ENCODE peak calls at places on chromosomes 11 and 22, in eight cellular contexts. One of them, this sample, is unnamed. For H3K4me1, the result is how much of the 10 kb centered on the place peaks cover.

GRCh38 chr11:120060512-120060911 is 77.4 kb downstream of the TRIM29 start:
- DNase-seq in aorta: no peak
- DNase-seq in colonic mucosa: no peak
- DNase-seq in neuronal stem cell: no peak
- DNase-seq in OCI-LY7: no peak
- DNase-seq in IMR-90: no peak
- DNase-seq in mesendoderm: no peak
- DNase-seq in CD8-positive, alpha-beta T cell: no peak
- DNase-seq in this sample: no peak

GRCh38 chr11:125166347-125166841 is 1.8 kb downstream of the PKNOX2 start:
- DNase-seq in CD8-positive, alpha-beta T cell: no peak
- DNase-seq in aorta: no peak
- DNase-seq in mesendoderm: peak
- DNase-seq in colonic mucosa: no peak
- DNase-seq in IMR-90: no peak
- DNase-seq in OCI-LY7: no peak
- DNase-seq in neuronal stem cell: peak
- DNase-seq in this sample: no peak

GRCh38 chr11:67691149-67691548 is 16.7 kb upstream of the ALDH3B2 start:
- DNase-seq in CD8-positive, alpha-beta T cell: no peak
- DNase-seq in neuronal stem cell: no peak
- DNase-seq in aorta: no peak
- DNase-seq in colonic mucosa: no peak
- DNase-seq in IMR-90: no peak
- DNase-seq in OCI-LY7: peak
- DNase-seq in mesendoderm: peak
- DNase-seq in this sample: no peak

GRCh38 chr11:59802639-59803176 is 7.9 kb downstream of the MRPL16 start:
- DNase-seq in CD8-positive, alpha-beta T cell: peak
- DNase-seq in neuronal stem cell: peak
- DNase-seq in OCI-LY7: peak
- DNase-seq in aorta: no peak
- DNase-seq in mesendoderm: peak
- DNase-seq in IMR-90: peak
- DNase-seq in colonic mucosa: peak
- DNase-seq in this sample: no peak

GRCh38 chr11:27718853-27719574 is 18.8 kb upstream of the BDNF start:
- DNase-seq in IMR-90: peak
- DNase-seq in mesendoderm: peak
- DNase-seq in colonic mucosa: peak
- DNase-seq in CD8-positive, alpha-beta T cell: no peak
- DNase-seq in OCI-LY7: no peak
- DNase-seq in aorta: peak
- DNase-seq in neuronal stem cell: peak
- DNase-seq in this sample: no peak

GRCh38 chr11:60059052-60059451 is 2.6 kb downstream of the MS4A3 start:
- DNase-seq in aorta: no peak
- DNase-seq in CD8-positive, alpha-beta T cell: no peak
- DNase-seq in OCI-LY7: no peak
- DNase-seq in mesendoderm: no peak
- DNase-seq in colonic mucosa: no peak
- DNase-seq in neuronal stem cell: no peak
- DNase-seq in IMR-90: no peak
- DNase-seq in this sample: no peak

GRCh38 chr11:131807876-131808275 is 437.5 kb downstream of the NTM start:
- DNase-seq in mesendoderm: no peak
- DNase-seq in IMR-90: no peak
- DNase-seq in OCI-LY7: no peak
- DNase-seq in colonic mucosa: no peak
- DNase-seq in CD8-positive, alpha-beta T cell: no peak
- DNase-seq in aorta: no peak
- DNase-seq in neuronal stem cell: no peak
- DNase-seq in this sample: no peak

GRCh38 chr11:29449280-29450074 is 567.4 kb downstream of the KCNA4 start:
- DNase-seq in neuronal stem cell: no peak
- DNase-seq in aorta: no peak
- DNase-seq in colonic mucosa: no peak
- DNase-seq in CD8-positive, alpha-beta T cell: no peak
- DNase-seq in OCI-LY7: no peak
- DNase-seq in IMR-90: no peak
- DNase-seq in mesendoderm: no peak
- DNase-seq in this sample: no peak

GRCh38 chr11:23455291-23455864 is 595.1 kb upstream of the CCDC179 start:
- DNase-seq in colonic mucosa: no peak
- DNase-seq in mesendoderm: no peak
- DNase-seq in OCI-LY7: no peak
- DNase-seq in aorta: no peak
- DNase-seq in neuronal stem cell: no peak
- DNase-seq in IMR-90: no peak
- DNase-seq in CD8-positive, alpha-beta T cell: no peak
- DNase-seq in this sample: no peak

GRCh38 chr11:63020671-63021255 is 5.1 kb upstream of the SLC22A8 start:
- DNase-seq in aorta: no peak
- DNase-seq in mesendoderm: peak
- DNase-seq in colonic mucosa: peak
- DNase-seq in IMR-90: no peak
- DNase-seq in CD8-positive, alpha-beta T cell: no peak
- DNase-seq in neuronal stem cell: peak
- DNase-seq in OCI-LY7: no peak
- DNase-seq in this sample: no peak

GRCh38 chr11:94111660-94112059 is 17.0 kb upstream of the PANX1 start:
- DNase-seq in CD8-positive, alpha-beta T cell: no peak
- DNase-seq in mesendoderm: no peak
- DNase-seq in colonic mucosa: no peak
- DNase-seq in OCI-LY7: no peak
- DNase-seq in aorta: no peak
- DNase-seq in neuronal stem cell: no peak
- DNase-seq in IMR-90: no peak
- DNase-seq in this sample: no peak

GRCh38 chr11:109043318-109043717 is 378.4 kb downstream of the DDX10 start:
- DNase-seq in aorta: no peak
- DNase-seq in OCI-LY7: no peak
- DNase-seq in IMR-90: no peak
- DNase-seq in mesendoderm: no peak
- DNase-seq in CD8-positive, alpha-beta T cell: no peak
- DNase-seq in colonic mucosa: no peak
- DNase-seq in neuronal stem cell: no peak
- DNase-seq in this sample: no peak

GRCh38 chr22:33347002-33347401 is 288.8 kb upstream of the SYN3 start:
- DNase-seq in neuronal stem cell: no peak
- DNase-seq in aorta: no peak
- DNase-seq in CD8-positive, alpha-beta T cell: no peak
- DNase-seq in colonic mucosa: no peak
- DNase-seq in mesendoderm: no peak
- DNase-seq in OCI-LY7: no peak
- DNase-seq in IMR-90: no peak
- DNase-seq in this sample: no peak

GRCh38 chr22:50244420-50245213 is at the start of gene TUBGCP6:
- DNase-seq in aorta: peak
- DNase-seq in neuronal stem cell: peak
- DNase-seq in mesendoderm: peak
- DNase-seq in IMR-90: peak
- DNase-seq in colonic mucosa: peak
- DNase-seq in OCI-LY7: peak
- DNase-seq in CD8-positive, alpha-beta T cell: peak
- DNase-seq in this sample: peak

GRCh38 chr11:75261902-75262361 is 21.4 kb downstream of the TPBGL start:
- DNase-seq in mesendoderm: no peak
- DNase-seq in CD8-positive, alpha-beta T cell: no peak
- DNase-seq in OCI-LY7: no peak
- DNase-seq in IMR-90: no peak
- DNase-seq in colonic mucosa: no peak
- DNase-seq in neuronal stem cell: no peak
- DNase-seq in aorta: peak
- DNase-seq in this sample: no peak

GRCh38 chr22:26610072-26610958 is 7.5 kb downstream of the CRYBB1 start:
- DNase-seq in OCI-LY7: peak
- DNase-seq in mesendoderm: no peak
- DNase-seq in IMR-90: peak
- DNase-seq in neuronal stem cell: no peak
- DNase-seq in aorta: peak
- DNase-seq in colonic mucosa: peak
- DNase-seq in CD8-positive, alpha-beta T cell: no peak
- DNase-seq in this sample: no peak

GRCh38 chr11:93468286-93468685 is 74.9 kb downstream of the SMCO4 start:
- DNase-seq in mesendoderm: no peak
- DNase-seq in aorta: no peak
- DNase-seq in colonic mucosa: no peak
- DNase-seq in IMR-90: no peak
- DNase-seq in CD8-positive, alpha-beta T cell: no peak
- DNase-seq in neuronal stem cell: no peak
- DNase-seq in OCI-LY7: no peak
- DNase-seq in this sample: no peak

GRCh38 chr22:26487996-26488395 is 4.3 kb downstream of the SRRD start:
- DNase-seq in neuronal stem cell: no peak
- DNase-seq in CD8-positive, alpha-beta T cell: no peak
- DNase-seq in colonic mucosa: no peak
- DNase-seq in mesendoderm: no peak
- DNase-seq in aorta: no peak
- DNase-seq in IMR-90: no peak
- DNase-seq in OCI-LY7: no peak
- DNase-seq in this sample: no peak

GRCh38 chr22:21445437-21446127 is 21.6 kb upstream of the TMEM191C start:
- DNase-seq in aorta: no peak
- DNase-seq in CD8-positive, alpha-beta T cell: no peak
- DNase-seq in neuronal stem cell: no peak
- DNase-seq in mesendoderm: no peak
- DNase-seq in colonic mucosa: no peak
- DNase-seq in OCI-LY7: no peak
- DNase-seq in IMR-90: no peak
- DNase-seq in this sample: peak

GRCh38 chr11:102240502-102240901 is 76.8 kb upstream of the BIRC3 start:
- DNase-seq in OCI-LY7: no peak
- DNase-seq in CD8-positive, alpha-beta T cell: no peak
- DNase-seq in IMR-90: peak
- DNase-seq in aorta: no peak
- DNase-seq in neuronal stem cell: no peak
- DNase-seq in mesendoderm: no peak
- DNase-seq in colonic mucosa: no peak
- DNase-seq in this sample: no peak

GRCh38 chr11:6604081-6604626 is 580 bp downstream of the ILK start:
- DNase-seq in neuronal stem cell: peak
- DNase-seq in OCI-LY7: peak
- DNase-seq in colonic mucosa: peak
- DNase-seq in aorta: peak
- DNase-seq in CD8-positive, alpha-beta T cell: peak
- DNase-seq in mesendoderm: peak
- DNase-seq in IMR-90: peak
- DNase-seq in this sample: no peak

GRCh38 chr11:65060913-65061408 is 2.6 kb upstream of the NAALADL1 start:
- DNase-seq in colonic mucosa: no peak
- DNase-seq in mesendoderm: peak
- DNase-seq in OCI-LY7: no peak
- DNase-seq in IMR-90: no peak
- DNase-seq in CD8-positive, alpha-beta T cell: no peak
- DNase-seq in neuronal stem cell: no peak
- DNase-seq in aorta: no peak
- DNase-seq in this sample: no peak
- H3K4me1 ChIP-seq in colonic mucosa: under half
- H3K4me1 ChIP-seq in mesendoderm: under half
- H3K4me1 ChIP-seq in OCI-LY7: under half
- H3K4me1 ChIP-seq in IMR-90: under half
- H3K4me1 ChIP-seq in CD8-positive, alpha-beta T cell: under half
- H3K4me1 ChIP-seq in neuronal stem cell: under half
- H3K4me1 ChIP-seq in aorta: under half
- H3K4me1 ChIP-seq in this sample: under half

GRCh38 chr22:36462475-36462790 is 19.0 kb downstream of the TXN2 start:
- DNase-seq in mesendoderm: no peak
- DNase-seq in OCI-LY7: no peak
- DNase-seq in aorta: no peak
- DNase-seq in neuronal stem cell: no peak
- DNase-seq in CD8-positive, alpha-beta T cell: no peak
- DNase-seq in IMR-90: no peak
- DNase-seq in colonic mucosa: no peak
- DNase-seq in this sample: no peak
- H3K4me1 ChIP-seq in mesendoderm: under half
- H3K4me1 ChIP-seq in OCI-LY7: under half
- H3K4me1 ChIP-seq in aorta: under half
- H3K4me1 ChIP-seq in neuronal stem cell: under half
- H3K4me1 ChIP-seq in CD8-positive, alpha-beta T cell: under half
- H3K4me1 ChIP-seq in IMR-90: under half
- H3K4me1 ChIP-seq in colonic mucosa: under half
- H3K4me1 ChIP-seq in this sample: half or more

GRCh38 chr11:128843198-128843766 is 23.8 kb downstream of the KCNJ1 start:
- DNase-seq in IMR-90: no peak
- DNase-seq in aorta: no peak
- DNase-seq in colonic mucosa: no peak
- DNase-seq in mesendoderm: no peak
- DNase-seq in neuronal stem cell: no peak
- DNase-seq in CD8-positive, alpha-beta T cell: no peak
- DNase-seq in OCI-LY7: no peak
- DNase-seq in this sample: no peak

GRCh38 chr11:128839081-128839480 is 28.0 kb downstream of the KCNJ1 start:
- DNase-seq in aorta: no peak
- DNase-seq in neuronal stem cell: no peak
- DNase-seq in IMR-90: no peak
- DNase-seq in OCI-LY7: no peak
- DNase-seq in colonic mucosa: no peak
- DNase-seq in CD8-positive, alpha-beta T cell: no peak
- DNase-seq in mesendoderm: no peak
- DNase-seq in this sample: no peak

GRCh38 chr11:128841461-128842072 is 25.5 kb downstream of the KCNJ1 start:
- DNase-seq in colonic mucosa: no peak
- DNase-seq in aorta: no peak
- DNase-seq in mesendoderm: no peak
- DNase-seq in IMR-90: no peak
- DNase-seq in CD8-positive, alpha-beta T cell: no peak
- DNase-seq in OCI-LY7: peak
- DNase-seq in neuronal stem cell: no peak
- DNase-seq in this sample: no peak

GRCh38 chr11:128840137-128840536 is 27.0 kb downstream of the KCNJ1 start:
- DNase-seq in IMR-90: no peak
- DNase-seq in aorta: no peak
- DNase-seq in mesendoderm: no peak
- DNase-seq in CD8-positive, alpha-beta T cell: no peak
- DNase-seq in neuronal stem cell: no peak
- DNase-seq in colonic mucosa: no peak
- DNase-seq in OCI-LY7: no peak
- DNase-seq in this sample: no peak

GRCh38 chr11:128840783-128841182 is 26.3 kb downstream of the KCNJ1 start:
- DNase-seq in mesendoderm: no peak
- DNase-seq in IMR-90: no peak
- DNase-seq in colonic mucosa: no peak
- DNase-seq in aorta: no peak
- DNase-seq in neuronal stem cell: no peak
- DNase-seq in OCI-LY7: no peak
- DNase-seq in CD8-positive, alpha-beta T cell: no peak
- DNase-seq in this sample: no peak
- H3K4me1 ChIP-seq in mesendoderm: under half
- H3K4me1 ChIP-seq in IMR-90: under half
- H3K4me1 ChIP-seq in colonic mucosa: under half
- H3K4me1 ChIP-seq in aorta: under half
- H3K4me1 ChIP-seq in neuronal stem cell: under half
- H3K4me1 ChIP-seq in OCI-LY7: half or more
- H3K4me1 ChIP-seq in CD8-positive, alpha-beta T cell: under half
- H3K4me1 ChIP-seq in this sample: under half

DNA sequence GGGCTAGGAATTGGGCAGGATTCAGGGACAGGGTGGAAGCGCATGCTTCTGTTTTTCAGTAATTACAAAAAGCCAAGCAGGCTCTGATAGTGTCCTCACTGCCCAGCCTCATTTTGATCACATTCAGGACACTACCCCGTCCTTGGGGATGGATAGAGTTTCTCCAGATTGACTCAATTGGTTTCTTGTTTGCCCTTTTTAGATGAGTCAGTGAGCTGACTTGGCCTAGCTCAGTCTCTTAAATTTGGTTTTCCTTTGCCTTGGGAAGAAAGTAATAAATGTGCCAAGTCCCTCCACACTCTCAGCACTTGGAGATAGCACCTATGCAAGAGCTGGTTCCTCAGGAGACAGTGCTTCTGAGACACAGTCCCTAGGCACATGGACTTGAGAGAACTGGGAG is 25.5 kb downstream of the DKK3 start:
- DNase-seq in colonic mucosa: no peak
- DNase-seq in IMR-90: peak
- DNase-seq in aorta: no peak
- DNase-seq in neuronal stem cell: no peak
- DNase-seq in mesendoderm: no peak
- DNase-seq in CD8-positive, alpha-beta T cell: no peak
- DNase-seq in OCI-LY7: no peak
- DNase-seq in this sample: no peak
- H3K4me1 ChIP-seq in colonic mucosa: under half
- H3K4me1 ChIP-seq in IMR-90: half or more
- H3K4me1 ChIP-seq in aorta: under half
- H3K4me1 ChIP-seq in neuronal stem cell: under half
- H3K4me1 ChIP-seq in mesendoderm: under half
- H3K4me1 ChIP-seq in CD8-positive, alpha-beta T cell: under half
- H3K4me1 ChIP-seq in OCI-LY7: under half
- H3K4me1 ChIP-seq in this sample: under half